ENCODE peak calls at places on chromosomes 11 and 22, in nine cellular contexts. P is left lung; R is activated T-cell treated with anti-CD3 and anti-CD28 coated beads, Interleukin-2, amount 50 U/mL, for 4 hours; K is activated CD8-positive, alpha-beta T cell treated with anti-CD3 and anti-CD28 coated beads for 36 hours; J is effector memory CD8-positive, alpha-beta T cell; D is psoas muscle; Q is Right ventricle myocardium inferior; O is T-helper 17 cell; M is gastroesophageal sphincter. U is an unnamed sample.

GRCh38 chr11:12692238-12693074 is 18.2 kb downstream of the TEAD1 start:
- ATAC-seq in K (no peak), J (no peak), D (peak), O (no peak), M (peak), P (peak), R (no peak), Q (peak), U (no peak)

GRCh38 chr11:118522571-118523072 is 4.7 kb upstream of the TTC36 start:
- ATAC-seq in M (no peak), D (no peak), O (no peak), K (no peak), Q (peak), J (no peak), P (peak), R (no peak), U (no peak)

GRCh38 chr11:94279996-94280395 is 24.4 kb upstream of the IZUMO1R start:
- ATAC-seq in M (no peak), O (no peak), J (no peak), K (no peak), P (no peak), R (no peak), Q (no peak), D (no peak), U (no peak)

GRCh38 chr11:83195176-83195531 is 1.6 kb downstream of the ANKRD42 start:
- ATAC-seq in M (no peak), P (no peak), J (no peak), D (no peak), K (no peak), R (no peak), Q (no peak), O (no peak), U (no peak)

GRCh38 chr11:61531033-61531432 is 22.5 kb downstream of the LRRC10B start:
- ATAC-seq in D (no peak), O (no peak), P (no peak), K (no peak), M (no peak), J (no peak), Q (no peak), R (no peak), U (no peak)

GRCh38 chr22:42326301-42326700 is 55.8 kb upstream of the TCF20 start:
- ATAC-seq in M (no peak), D (no peak), R (no peak), K (no peak), Q (no peak), J (no peak), O (no peak), P (no peak), U (no peak)

GRCh38 chr22:31206896-31207687 is 5.0 kb upstream of the LIMK2 start:
- ATAC-seq in J (no peak), O (no peak), M (no peak), Q (peak), P (peak), D (peak), K (no peak), R (peak), U (peak)

GRCh38 chr22:37607010-37607911 is 1.4 kb upstream of the GGA1 start:
- ATAC-seq in R (peak), J (peak), D (peak), Q (no peak), O (peak), M (no peak), K (peak), P (peak), U (peak)

GRCh38 chr22:27477171-27477570 is 324.4 kb downstream of the MN1 start:
- ATAC-seq in R (no peak), P (no peak), J (no peak), O (no peak), K (no peak), Q (peak), M (no peak), D (peak), U (no peak)

GRCh38 chr11:31655483-31655882 is 145.9 kb downstream of the ELP4 start:
- ATAC-seq in D (no peak), M (no peak), O (no peak), J (no peak), P (no peak), K (no peak), Q (no peak), R (no peak), U (no peak)

GRCh38 chr22:46726066-46726985 is 11.7 kb downstream of the CERK start:
- ATAC-seq in O (no peak), P (no peak), D (no peak), R (no peak), Q (peak), J (no peak), M (no peak), K (no peak), U (no peak)

GRCh38 chr11:117743121-117743815 is 53.7 kb downstream of the DSCAML1 start:
- ATAC-seq in M (no peak), D (no peak), P (no peak), O (no peak), R (no peak), K (no peak), J (no peak), Q (no peak), U (no peak)

GRCh38 chr11:8779107-8779506 is 96.5 kb downstream of the RPL27A start:
- ATAC-seq in M (no peak), P (no peak), Q (no peak), R (no peak), J (peak), K (no peak), D (peak), O (no peak), U (no peak)

GRCh38 chr11:119228535-119229302 is 22.6 kb downstream of the CBL start:
- ATAC-seq in J (peak), P (no peak), Q (no peak), K (no peak), D (no peak), M (no peak), R (no peak), O (peak), U (no peak)

GRCh38 chr11:34166806-34167740 is 61.6 kb downstream of the NAT10 start:
- ATAC-seq in M (no peak), Q (no peak), J (no peak), R (no peak), D (no peak), O (no peak), K (no peak), P (no peak), U (no peak)

GRCh38 chr11:11476499-11476898 is 123.4 kb upstream of the CSNK2A3 start:
- ATAC-seq in M (no peak), J (no peak), P (no peak), Q (no peak), O (no peak), D (peak), K (no peak), R (no peak), U (no peak)

GRCh38 chr11:36352919-36353318 is 56.8 kb downstream of the PRR5L start:
- ATAC-seq in D (no peak), K (peak), Q (no peak), P (peak), M (no peak), J (peak), O (peak), R (peak), U (peak)